ENCODE peak calls at places on chromosomes 3 and 15, in seven cellular contexts. O is GM12878, E is IMR-90, L is fibroblast of the aortic adventitia, Q is adrenal gland, W is HFF-Myc, I is cardiac fibroblast. J is an unnamed sample.

GRCh38 chr15:46576611-46577010 is 941.8 kb downstream of the SQOR start:
- DNase-seq in I (no peak), L (no peak), O (no peak), Q (no peak), E (no peak), W (no peak), J (no peak)

GRCh38 chr15:93146601-93147000 is 57.6 kb upstream of the RGMA start:
- DNase-seq in E (no peak), W (no peak), L (no peak), I (no peak), O (no peak), Q (no peak), J (no peak)

GRCh38 chr15:100537326-100537725 is 8.6 kb upstream of the CERS3 start:
- DNase-seq in I (no peak), Q (no peak), E (no peak), L (no peak), O (peak), W (no peak), J (no peak)

GRCh38 chr3:32118215-32118614 is 11.8 kb downstream of the GPD1L start:
- DNase-seq in O (no peak), Q (no peak), W (no peak), E (no peak), I (peak), L (no peak), J (no peak)

GRCh38 chr3:58691997-58692396 is 25.4 kb upstream of the FAM3D start:
- DNase-seq in I (peak), L (peak), O (no peak), E (peak), W (peak), Q (no peak), J (peak)

GRCh38 chr3:69499899-69500316 is 114.0 kb upstream of the FRMD4B start:
- DNase-seq in E (no peak), I (peak), W (no peak), Q (peak), L (peak), O (no peak), J (no peak)

GRCh38 chr15:85745525-85745924 is 49.2 kb downstream of the KLHL25 start:
- DNase-seq in Q (peak), O (no peak), W (no peak), I (no peak), L (no peak), E (no peak), J (no peak)

GRCh38 chr3:187789872-187790271 is 44.6 kb upstream of the BCL6 start:
- DNase-seq in O (no peak), L (no peak), W (no peak), E (no peak), I (no peak), Q (no peak), J (no peak)

GRCh38 chr3:170357920-170358854 is 672 bp downstream of the SKIL start:
- DNase-seq in E (peak), I (peak), W (no peak), Q (peak), L (peak), O (no peak), J (peak)

GRCh38 chr3:186633481-186633880 is 6.7 kb upstream of the FETUB start:
- DNase-seq in W (no peak), E (no peak), L (no peak), I (no peak), Q (no peak), O (no peak), J (no peak)

GRCh38 chr15:62821384-62822131 is 221.0 kb upstream of the TPM1 start:
- DNase-seq in E (no peak), W (no peak), O (no peak), L (no peak), I (no peak), Q (no peak), J (no peak)

GRCh38 chr15:59227021-59227420 is 20.4 kb downstream of the LDHAL6B start:
- DNase-seq in I (no peak), Q (no peak), L (no peak), E (no peak), O (no peak), W (no peak), J (no peak)

GRCh38 chr15:89115547-89115946 is 27.3 kb downstream of the ABHD2 start:
- DNase-seq in O (no peak), W (no peak), L (no peak), E (no peak), I (no peak), Q (no peak), J (no peak)

GRCh38 chr3:52002768-52003167 is 7.1 kb upstream of the RPL29 start:
- DNase-seq in Q (no peak), E (no peak), I (no peak), O (no peak), W (no peak), L (no peak), J (no peak)

GRCh38 chr15:63572749-63573464 is 24.3 kb upstream of the FBXL22 start:
- DNase-seq in L (no peak), W (no peak), E (no peak), I (no peak), Q (no peak), O (no peak), J (no peak)

GRCh38 chr3:74663178-74663577 is 48.7 kb upstream of the CNTN3 start:
- DNase-seq in O (no peak), E (no peak), W (no peak), I (no peak), L (no peak), Q (no peak), J (no peak)

GRCh38 chr3:5245927-5246326 is 58.4 kb downstream of the EDEM1 start:
- DNase-seq in L (no peak), Q (no peak), W (no peak), O (no peak), I (no peak), E (no peak), J (no peak)

GRCh38 chr3:151593923-151594322 is 133.1 kb upstream of the IGSF10 start:
- DNase-seq in L (peak), W (no peak), E (no peak), O (no peak), Q (no peak), I (peak), J (no peak)

GRCh38 chr3:177467268-177467985 is 270.1 kb upstream of the TBL1XR1 start:
- DNase-seq in O (no peak), L (no peak), Q (no peak), W (no peak), I (no peak), E (no peak), J (no peak)

GRCh38 chr3:35528728-35529127 is 110.6 kb upstream of the ARPP21 start:
- DNase-seq in L (no peak), Q (no peak), W (no peak), I (no peak), E (no peak), O (no peak), J (no peak)

GRCh38 chr3:189071452-189071851 is 100.3 kb upstream of the TPRG1 start:
- DNase-seq in I (no peak), O (no peak), W (no peak), L (no peak), Q (no peak), E (no peak), J (no peak)

GRCh38 chr3:194326192-194327029 is 24.7 kb downstream of the CPN2 start:
- DNase-seq in O (no peak), Q (no peak), I (peak), W (no peak), E (no peak), L (peak), J (peak)

GRCh38 chr15:60932051-60932915 is 296.8 kb downstream of the RORA start:
- DNase-seq in O (no peak), I (peak), Q (peak), L (peak), W (no peak), E (peak), J (no peak)

GRCh38 chr3:157081681-157082210 is 78.2 kb downstream of the CCNL1 start:
- DNase-seq in I (peak), W (peak), O (no peak), L (peak), Q (peak), E (peak), J (peak)

GRCh38 chr15:40313531-40314398 is 6.0 kb upstream of the PLCB2 start:
- DNase-seq in O (no peak), I (no peak), W (no peak), L (no peak), Q (peak), E (no peak), J (peak)

GRCh38 chr15:37014566-37014965 is 85.8 kb downstream of the MEIS2 start:
- DNase-seq in Q (no peak), L (no peak), I (peak), O (no peak), E (no peak), W (no peak), J (no peak)
- H3K4me3 ChIP-seq in Q (no peak), L (no peak), I (no peak), O (no peak), E (no peak), W (no peak), J (no peak)

GRCh38 chr3:115100806-115101205 is 46.3 kb downstream of the ZBTB20 start:
- DNase-seq in I (no peak), L (no peak), E (no peak), Q (no peak), O (no peak), W (no peak), J (peak)

GRCh38 chr3:115098354-115099073 is 48.6 kb downstream of the ZBTB20 start:
- DNase-seq in W (no peak), E (no peak), L (no peak), I (no peak), Q (no peak), O (no peak), J (no peak)

GRCh38 chr3:115099115-115099884 is 47.8 kb downstream of the ZBTB20 start:
- DNase-seq in I (peak), Q (no peak), O (no peak), E (peak), L (peak), W (no peak), J (no peak)

GRCh38 chr3:115095236-115095635 is 51.9 kb downstream of the ZBTB20 start:
- DNase-seq in Q (no peak), L (no peak), W (no peak), E (no peak), O (no peak), I (no peak), J (no peak)

GRCh38 chr3:115100172-115100571 is 46.9 kb downstream of the ZBTB20 start:
- DNase-seq in L (peak), O (peak), W (no peak), I (peak), E (peak), Q (peak), J (peak)
- H3K4me3 ChIP-seq in L (peak), O (peak), W (peak), I (peak), E (peak), Q (no peak), J (peak)

GRCh38 chr3:50208677-50209344 is 3.7 kb downstream of the SLC38A3 start:
- DNase-seq in L (no peak), W (no peak), I (no peak), O (no peak), E (no peak), Q (no peak), J (no peak)
- H3K4me3 ChIP-seq in L (no peak), W (no peak), I (no peak), O (no peak), E (no peak), Q (no peak), J (no peak)

GRCh38 chr15:33200444-33200843 is 5.9 kb upstream of the FMN1 start:
- DNase-seq in W (no peak), Q (no peak), L (no peak), E (no peak), I (no peak), O (no peak), J (no peak)

GRCh38 chr15:33200903-33201302 is 6.4 kb upstream of the FMN1 start:
- DNase-seq in Q (no peak), O (no peak), I (no peak), W (no peak), L (no peak), E (no peak), J (no peak)

GRCh38 chr15:33204087-33204486 is 9.6 kb upstream of the FMN1 start:
- DNase-seq in Q (no peak), I (no peak), L (no peak), O (no peak), E (no peak), W (no peak), J (no peak)

GRCh38 chr15:33197636-33198035 is 3.1 kb upstream of the FMN1 start:
- DNase-seq in O (no peak), L (no peak), E (no peak), Q (no peak), W (no peak), I (no peak), J (no peak)

DNA sequence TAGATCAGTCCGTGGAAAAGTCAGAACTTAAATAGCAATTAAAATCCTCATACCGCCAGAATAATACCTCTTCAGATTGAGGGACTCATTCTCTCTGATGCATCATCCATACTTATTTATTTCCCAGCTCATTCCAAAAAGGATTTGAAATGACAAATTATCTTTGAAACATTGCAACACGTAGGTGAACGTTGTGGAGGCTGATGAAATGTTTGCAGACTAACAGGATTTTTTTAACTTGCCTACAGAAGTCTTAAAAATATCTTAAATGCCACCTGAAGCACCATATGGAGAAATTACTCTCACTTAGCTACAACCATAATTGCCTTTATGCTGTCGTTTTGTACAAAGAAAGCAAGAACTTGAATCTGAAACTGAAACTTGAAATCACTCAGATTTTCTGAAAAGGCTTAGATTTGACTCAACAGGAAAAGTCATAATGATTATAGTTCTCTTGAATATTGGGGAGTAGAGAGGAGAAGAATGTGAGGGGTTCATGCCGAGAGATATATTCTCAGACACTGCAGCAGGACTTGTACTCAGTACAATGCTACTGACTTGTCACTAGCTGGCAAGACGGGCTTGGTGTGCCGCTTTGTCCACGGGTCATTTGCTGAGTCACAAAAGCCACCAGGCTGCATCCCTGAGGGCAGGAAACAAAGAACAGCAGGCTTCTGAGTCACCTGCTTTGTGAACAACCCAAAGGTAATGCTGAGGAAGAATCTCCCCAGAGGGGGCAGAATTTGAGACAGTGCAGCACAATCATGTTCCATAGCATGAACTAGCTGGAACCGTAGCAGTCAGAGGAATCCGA is 7.1 kb upstream of the FMN1 start:
- DNase-seq in L (peak), W (peak), E (peak), I (peak), Q (peak), O (peak), J (peak)
- H3K4me3 ChIP-seq in L (peak), W (no peak), E (peak), I (no peak), Q (no peak), O (no peak), J (peak)

DNA sequence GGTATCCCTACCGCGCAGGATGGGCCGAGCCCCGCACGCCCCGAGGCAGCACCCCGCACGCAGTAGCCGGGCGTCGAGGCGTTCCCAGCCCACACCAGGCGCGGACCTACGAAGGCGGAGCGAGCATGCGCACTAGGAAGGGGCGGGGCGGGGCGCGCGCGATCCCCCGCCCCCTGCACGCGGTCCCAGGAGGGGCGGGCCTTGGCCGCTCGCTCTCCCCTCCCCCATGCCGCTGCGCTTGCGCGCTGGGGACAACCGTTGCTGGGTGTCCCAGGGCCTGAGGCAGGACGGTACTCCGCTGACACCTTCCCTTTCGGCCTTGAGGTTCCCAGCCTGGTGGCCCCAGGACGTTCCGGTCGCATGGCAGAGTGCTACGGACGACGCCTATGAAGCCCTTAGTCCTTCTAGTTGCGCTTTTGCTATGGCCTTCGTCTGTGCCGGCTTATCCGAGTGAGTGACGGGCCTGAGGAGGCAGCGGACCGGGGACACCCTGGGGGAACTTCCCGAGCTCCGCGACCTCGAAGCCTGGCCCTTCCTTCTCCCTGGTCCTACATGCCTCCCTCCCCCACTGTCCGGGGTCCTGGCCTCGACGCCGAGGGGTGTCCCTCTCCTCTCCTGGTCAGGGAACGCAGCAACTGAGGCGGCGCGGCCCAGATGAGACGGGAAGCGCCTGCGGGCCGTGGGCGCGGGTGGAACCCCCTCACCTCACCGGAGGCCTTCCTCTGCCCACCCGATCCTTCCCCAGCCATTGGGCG is at the start of gene SPESP1:
- DNase-seq in L (peak), O (no peak), W (peak), I (peak), Q (peak), E (peak), J (no peak)
- H3K4me3 ChIP-seq in L (peak), O (no peak), W (peak), I (peak), Q (no peak), E (peak), J (no peak)

GRCh38 chr3:16211176-16211904 is 36.9 kb downstream of the GALNT15 start:
- DNase-seq in O (no peak), W (no peak), Q (no peak), L (no peak), I (no peak), E (peak), J (no peak)
- H3K4me3 ChIP-seq in O (no peak), W (no peak), Q (no peak), L (no peak), I (no peak), E (no peak), J (no peak)

DNA sequence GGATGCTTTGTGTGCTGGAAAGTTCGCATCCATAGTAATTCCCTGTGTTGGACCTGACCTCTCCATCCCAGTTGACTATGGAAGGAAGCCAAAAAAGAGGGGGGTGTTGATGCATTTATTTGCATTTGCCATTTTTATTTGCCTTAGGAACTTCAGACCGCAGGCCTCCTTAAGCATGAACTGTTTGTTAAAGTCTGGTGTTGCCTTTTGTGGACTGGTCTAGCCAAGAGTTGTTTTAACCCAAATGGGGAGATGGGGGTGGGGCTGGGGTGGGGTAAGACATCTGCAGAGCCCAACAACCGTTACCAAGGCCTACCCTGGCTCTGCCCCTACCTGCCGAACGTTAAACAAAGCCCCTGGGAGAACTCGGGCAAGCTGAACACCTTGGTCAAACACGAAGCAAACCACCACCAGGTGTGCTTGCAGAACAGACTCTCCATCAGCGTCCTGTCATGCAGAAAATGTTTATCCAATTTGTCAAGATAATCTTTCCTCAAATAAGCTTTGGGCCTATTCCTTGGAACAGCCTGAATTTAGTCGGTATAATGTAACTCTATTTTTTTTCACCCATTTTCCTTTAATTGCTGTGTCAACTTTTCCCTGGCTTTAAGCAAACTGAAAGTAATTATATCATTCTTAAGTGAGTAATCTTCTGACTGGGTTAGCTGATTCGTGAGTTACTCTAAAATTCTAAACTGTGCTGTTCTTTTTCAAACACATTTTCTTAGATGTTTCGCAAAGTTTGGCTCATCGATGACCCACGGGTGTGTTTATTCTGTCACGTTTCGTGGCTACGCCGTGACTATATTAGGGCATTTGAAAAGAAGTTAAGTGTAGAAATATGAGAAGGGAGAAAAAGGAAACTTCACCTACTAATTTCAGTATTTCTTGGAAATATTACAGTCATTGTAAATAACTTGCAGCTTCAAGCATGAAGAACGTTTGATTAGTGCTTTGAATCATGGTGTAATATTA is 127.5 kb downstream of the SOX2 start:
- DNase-seq in I (no peak), W (no peak), Q (no peak), O (no peak), E (no peak), L (no peak), J (no peak)
- H3K4me3 ChIP-seq in I (no peak), W (no peak), Q (no peak), O (peak), E (no peak), L (no peak), J (no peak)

GRCh38 chr15:26132786-26133185 is 269.7 kb upstream of the ATP10A start:
- DNase-seq in I (no peak), O (no peak), E (no peak), Q (no peak), W (no peak), L (no peak), J (no peak)

GRCh38 chr15:26126819-26127387 is 263.8 kb upstream of the ATP10A start:
- DNase-seq in I (no peak), L (no peak), Q (no peak), O (no peak), E (no peak), W (no peak), J (no peak)

GRCh38 chr15:26126070-26126469 is 262.9 kb upstream of the ATP10A start:
- DNase-seq in E (no peak), I (no peak), W (no peak), L (no peak), Q (no peak), O (no peak), J (no peak)

GRCh38 chr15:26128611-26129140 is 265.5 kb upstream of the ATP10A start:
- DNase-seq in Q (no peak), O (no peak), W (no peak), I (no peak), L (no peak), E (no peak), J (no peak)

DNA sequence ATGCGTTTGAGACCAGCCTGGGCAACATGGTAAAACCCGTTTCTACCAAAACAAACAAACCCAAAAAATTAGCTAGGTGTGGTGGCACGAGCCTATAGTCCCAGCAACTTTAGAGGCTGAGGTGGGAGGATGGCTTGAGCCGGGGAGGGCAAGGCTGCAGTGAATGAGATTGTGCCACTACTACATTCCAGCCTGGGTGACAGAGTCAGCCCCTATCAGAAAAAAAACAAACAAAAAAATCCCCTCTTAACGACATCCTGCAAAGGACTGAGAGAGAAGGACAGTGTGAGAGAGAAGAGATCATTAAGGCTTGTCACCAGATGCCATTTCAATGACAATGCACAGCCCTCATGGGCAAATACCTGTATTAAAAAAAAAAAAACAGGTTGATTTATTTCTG is 266.7 kb upstream of the ATP10A start:
- DNase-seq in L (no peak), Q (no peak), O (no peak), I (no peak), W (no peak), E (no peak), J (no peak)
- H3K4me3 ChIP-seq in L (no peak), Q (no peak), O (no peak), I (no peak), W (no peak), E (no peak), J (no peak)